ENCODE peak calls at places on chromosomes 16 and 17, in four cellular contexts. V, M, W and T are unnamed samples.

GRCh38 chr17:2595736-2596135 is 2.3 kb downstream of the PAFAH1B1 start:
- DNase-seq in W (no peak), M (no peak), V (peak; percentile 27), T (no peak)

GRCh38 chr16:22027633-22028032 is 19.7 kb downstream of the MOSMO start:
- DNase-seq in V (no peak), M (no peak), W (no peak), T (no peak)

GRCh38 chr17:82949984-82950383 is 110.2 kb upstream of the ZNF750 start:
- DNase-seq in V (no peak), M (no peak), W (no peak), T (peak; percentile 33)

GRCh38 chr16:87231911-87232310 is 85.3 kb downstream of the C16orf95 start:
- DNase-seq in W (no peak), M (no peak), V (no peak), T (no peak)

GRCh38 chr16:86261379-86261778 is 248.9 kb upstream of the FOXF1 start:
- DNase-seq in M (peak; percentile 10), W (no peak), V (peak; percentile 23), T (no peak)

GRCh38 chr17:45923511-45924268 is 29.3 kb downstream of the MAPT start:
- DNase-seq in M (no peak), V (peak; percentile 71), W (no peak), T (no peak)

GRCh38 chr17:3888343-3889171 is 4.3 kb downstream of the CAMKK1 start:
- DNase-seq in V (peak; percentile 96), W (no peak), M (peak; percentile 75), T (peak; percentile 84)

GRCh38 chr16:87241135-87241771 is 75.9 kb downstream of the C16orf95 start:
- DNase-seq in M (no peak), V (no peak), W (no peak), T (no peak)

GRCh38 chr17:58436805-58437239 is 19.5 kb upstream of the RNF43 start:
- DNase-seq in M (no peak), W (no peak), V (no peak), T (no peak)

GRCh38 chr16:68889508-68890150 is 46.3 kb downstream of the TANGO6 start:
- DNase-seq in W (no peak), M (no peak), V (no peak), T (no peak)

GRCh38 chr17:39636927-39637736 is at the start of gene STARD3:
- DNase-seq in M (peak; percentile 97), W (peak; percentile 93), V (peak; percentile 88), T (peak; percentile 92)

GRCh38 chr16:35449663-35450062 is 1990.3 kb downstream of the TP53TG3F start:
- DNase-seq in V (no peak), W (no peak), M (no peak), T (no peak)

GRCh38 chr17:17781591-17782424 is 55.0 kb downstream of the SREBF1 start:
- DNase-seq in W (peak; percentile 73), V (peak; percentile 45), M (peak; percentile 81), T (peak; percentile 84)

GRCh38 chr16:11315499-11315898 is 29.8 kb upstream of the RMI2 start:
- DNase-seq in M (no peak), V (peak; percentile 70), W (no peak), T (no peak)

GRCh38 chr16:67163903-67164558 is 514 bp upstream of the HSF4 start:
- DNase-seq in V (no peak), M (no peak), W (peak; percentile 38), T (no peak)

GRCh38 chr16:87964049-87964448 is 12.8 kb downstream of the BANP start:
- DNase-seq in M (no peak), W (no peak), V (no peak), T (no peak)

GRCh38 chr17:13346081-13346533 is 255.6 kb downstream of the HS3ST3A1 start:
- DNase-seq in V (peak; percentile 93), W (no peak), M (no peak), T (no peak)

GRCh38 chr16:31678649-31679325 is 151.1 kb downstream of the AHSP start:
- DNase-seq in M (peak; percentile 12), W (no peak), V (no peak), T (no peak)

GRCh38 chr17:50056217-50056960 is 479 bp downstream of the ITGA3 start:
- DNase-seq in M (peak; percentile 91), V (peak; percentile 71), W (peak; percentile 83), T (no peak)

GRCh38 chr17:81866440-81867122 is 4.6 kb downstream of the ARHGDIA start:
- DNase-seq in W (peak; percentile 61), V (peak; percentile 29), M (no peak), T (no peak)

GRCh38 chr17:6551909-6552768 is 4.2 kb downstream of the PITPNM3 start:
- DNase-seq in V (no peak), W (peak; percentile 66), M (no peak), T (no peak)

GRCh38 chr16:83273504-83274173 is 534.1 kb upstream of the HSBP1 start:
- DNase-seq in W (no peak), V (no peak), M (no peak), T (no peak)

GRCh38 chr17:172401-172800 is 9.0 kb downstream of the DOC2B start:
- DNase-seq in M (no peak), W (no peak), V (no peak), T (no peak)

GRCh38 chr17:66272699-66273390 is 29.6 kb upstream of the PRKCA start:
- DNase-seq in V (peak; percentile 65), W (no peak), M (no peak), T (no peak)

GRCh38 chr16:53789159-53789558 is 85.2 kb downstream of the FTO start:
- DNase-seq in W (no peak), V (peak; percentile 67), M (no peak), T (no peak)

GRCh38 chr16:70737377-70738082 is 51.7 kb upstream of the MTSS2 start:
- DNase-seq in V (peak; percentile 73), W (no peak), M (no peak), T (peak; percentile 89)

GRCh38 chr16:89289428-89290395 is 72.2 kb downstream of the ZNF778 start:
- DNase-seq in W (peak; percentile 80), M (peak; percentile 71), V (peak; percentile 70), T (no peak)

GRCh38 chr16:71443714-71444113 is 1.9 kb upstream of the TLE7 start:
- DNase-seq in W (no peak), M (no peak), V (no peak), T (no peak)

GRCh38 chr17:10019941-10020403 is 114.9 kb upstream of the RCVRN start:
- DNase-seq in V (no peak), W (no peak), M (no peak), T (no peak)

GRCh38 chr17:14050616-14051015 is 18.7 kb upstream of the COX10 start:
- DNase-seq in M (no peak), V (no peak), W (no peak), T (no peak)

GRCh38 chr17:33523577-33523981 is 230.5 kb upstream of the ASIC2 start:
- DNase-seq in V (peak; percentile 53), M (no peak), W (no peak), T (no peak)

GRCh38 chr16:85137323-85138072 is 25.2 kb upstream of the CIBAR2 start:
- DNase-seq in M (no peak), V (peak; percentile 95), W (peak; percentile 95), T (peak; percentile 96)
- H3K4me3 ChIP-seq in M (no peak overlapping the region), V (peak overlapping the region; percentile 34), W (no peak overlapping the region), T (peak overlapping the region; percentile 66)

DNA sequence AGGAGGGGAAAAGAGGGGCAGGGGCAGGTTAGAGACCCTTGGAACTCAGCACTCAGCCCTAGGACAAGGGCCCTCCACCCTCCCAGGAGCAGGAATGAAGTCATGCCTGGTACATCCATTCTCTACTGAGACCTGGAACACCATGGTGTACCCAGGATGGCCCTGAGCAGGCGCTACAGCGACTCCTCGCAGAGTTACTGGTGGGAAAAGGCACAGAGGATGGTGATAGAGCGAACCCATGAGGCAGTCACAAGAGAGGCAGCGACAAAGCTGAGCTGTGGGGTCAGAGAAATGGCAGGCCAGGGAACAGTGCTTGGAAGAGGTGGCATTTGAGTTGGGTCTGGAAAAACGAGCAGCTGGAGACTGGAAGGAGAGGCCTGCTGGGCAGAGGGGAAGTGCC is 37.5 kb downstream of the SRCIN1 start:
- DNase-seq in M (no peak), V (no peak), W (no peak), T (no peak)
- TF ChIP-seq CTCF in M (peak; percentile 13), V (no peak), W (no peak), T (no peak)

DNA sequence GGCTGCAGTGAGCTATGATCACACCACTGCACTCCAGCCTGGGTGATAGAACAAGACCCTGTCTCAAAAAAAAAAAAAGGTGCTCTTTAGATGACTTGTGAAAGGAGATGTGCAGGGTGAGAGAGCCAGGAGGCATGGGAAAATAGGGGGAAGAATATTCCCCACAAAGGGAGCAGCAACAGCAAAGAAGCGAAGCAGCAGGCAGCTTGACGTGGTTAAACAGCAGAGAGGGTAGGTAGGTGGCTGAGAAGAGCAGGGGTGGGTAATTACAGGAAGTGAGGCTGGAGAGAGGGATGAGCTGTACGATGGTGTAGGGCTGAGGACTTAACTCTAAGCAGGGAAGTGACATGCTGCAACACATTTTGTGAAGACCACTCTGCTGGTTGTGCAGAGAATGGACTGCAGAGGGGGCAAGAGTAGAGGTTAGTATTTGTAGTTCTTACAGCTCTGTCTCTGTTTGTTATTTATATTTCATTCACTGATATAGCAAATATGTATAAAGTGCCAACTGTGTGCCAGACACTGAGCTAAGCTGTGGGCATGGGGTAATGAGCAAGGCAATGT is 1.6 kb downstream of the HEATR3 start:
- DNase-seq in W (no peak), V (peak; percentile 75), M (peak; percentile 48), T (no peak)
- H3K4me3 ChIP-seq in W (no peak overlapping the region), V (peak overlapping the region; percentile 26), M (no peak overlapping the region), T (peak overlapping the region; percentile 95)

GRCh38 chr16:56737539-56737938 is 7.6 kb downstream of the NUP93 start:
- DNase-seq in W (no peak), M (no peak), V (no peak), T (no peak)
- TF ChIP-seq CTCF in W (no peak), M (no peak), V (no peak), T (no peak)

DNA sequence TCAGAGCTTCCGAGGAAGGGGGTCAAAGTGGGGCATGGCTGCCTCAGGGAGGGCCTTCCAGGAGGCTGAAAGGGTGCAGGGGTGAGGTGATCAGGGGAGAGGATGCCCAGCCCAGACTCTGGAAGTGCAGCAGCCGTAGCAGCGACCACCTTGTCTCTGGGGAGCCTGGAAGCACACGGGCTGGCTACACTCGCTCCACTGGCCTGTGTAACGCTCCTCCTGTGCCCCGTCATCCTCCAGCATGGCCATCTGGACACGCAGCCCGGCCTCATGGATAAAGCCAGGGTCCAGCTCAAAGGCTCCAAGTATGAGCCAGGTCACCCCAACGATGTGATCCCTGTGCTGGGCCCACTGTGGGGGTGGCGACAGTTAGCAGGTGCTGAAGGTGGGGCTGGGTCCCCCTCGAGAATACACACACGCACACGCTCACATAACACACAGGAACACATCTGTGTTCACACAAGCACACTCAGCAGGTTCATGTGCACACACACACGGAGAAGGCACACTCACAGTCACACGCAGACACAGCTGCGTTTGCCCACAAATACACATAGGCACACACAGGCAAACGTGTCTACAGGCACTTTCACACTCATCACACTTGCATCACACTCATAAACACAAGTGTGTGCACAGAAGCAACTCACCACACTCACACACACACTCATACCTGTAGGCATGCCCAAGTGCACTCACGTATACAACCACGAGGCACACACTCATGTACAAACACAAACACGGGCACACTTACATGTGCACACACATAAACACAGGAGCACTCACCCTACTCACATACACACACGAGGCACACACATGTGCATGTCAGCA is 19.3 kb downstream of the POLR3K start:
- DNase-seq in W (no peak), M (peak; percentile 79), V (no peak), T (no peak)
- H3K4me3 ChIP-seq in W (no peak overlapping the region), M (no peak overlapping the region), V (no peak overlapping the region), T (no peak overlapping the region)